ENCODE peak calls at places on chromosomes 6 and 20, in four cellular contexts. One of them, this sample, is unnamed.

GRCh38 chr6:30752164-30752927 is 8.0 kb upstream of the IER3 start:
- DNase-seq in BJ: peak
- DNase-seq in spleen: peak
- DNase-seq in fibroblast of pulmonary artery: peak
- DNase-seq in this sample: peak

GRCh38 chr6:50062051-50062450 is 12.3 kb upstream of the DEFB112 start:
- DNase-seq in BJ: no peak
- DNase-seq in spleen: no peak
- DNase-seq in fibroblast of pulmonary artery: no peak
- DNase-seq in this sample: no peak

GRCh38 chr20:15487030-15487429 is 1086.2 kb downstream of the KIF16B start:
- DNase-seq in BJ: no peak
- DNase-seq in fibroblast of pulmonary artery: peak
- DNase-seq in spleen: no peak
- DNase-seq in this sample: no peak

GRCh38 chr20:21156266-21156665 is 30.4 kb downstream of the KIZ start:
- DNase-seq in fibroblast of pulmonary artery: peak
- DNase-seq in spleen: no peak
- DNase-seq in BJ: peak
- DNase-seq in this sample: peak

GRCh38 chr20:354298-354977 is 7.5 kb downstream of the NRSN2 start:
- DNase-seq in BJ: no peak
- DNase-seq in spleen: peak
- DNase-seq in fibroblast of pulmonary artery: peak
- DNase-seq in this sample: peak

GRCh38 chr20:1423625-1424106 is 30.8 kb upstream of the FKBP1A start:
- DNase-seq in fibroblast of pulmonary artery: peak
- DNase-seq in spleen: no peak
- DNase-seq in BJ: no peak
- DNase-seq in this sample: peak

GRCh38 chr6:149567846-149568585 is 1.8 kb downstream of the GINM1 start:
- DNase-seq in fibroblast of pulmonary artery: no peak
- DNase-seq in spleen: no peak
- DNase-seq in BJ: no peak
- DNase-seq in this sample: no peak

GRCh38 chr6:125107048-125107447 is 46.5 kb upstream of the TPD52L1 start:
- DNase-seq in spleen: no peak
- DNase-seq in fibroblast of pulmonary artery: no peak
- DNase-seq in BJ: no peak
- DNase-seq in this sample: no peak

GRCh38 chr20:54088430-54088829 is 18.0 kb upstream of the BCAS1 start:
- DNase-seq in BJ: peak
- DNase-seq in fibroblast of pulmonary artery: no peak
- DNase-seq in spleen: no peak
- DNase-seq in this sample: no peak

GRCh38 chr6:28525496-28526039 is at the start of gene GPX5:
- DNase-seq in BJ: no peak
- DNase-seq in spleen: no peak
- DNase-seq in fibroblast of pulmonary artery: no peak
- DNase-seq in this sample: no peak

GRCh38 chr6:74602206-74602605 is 603.6 kb downstream of the COL12A1 start:
- DNase-seq in spleen: no peak
- DNase-seq in BJ: no peak
- DNase-seq in fibroblast of pulmonary artery: no peak
- DNase-seq in this sample: no peak

GRCh38 chr20:7744411-7744810 is 195.8 kb downstream of the HAO1 start:
- DNase-seq in spleen: no peak
- DNase-seq in BJ: peak
- DNase-seq in fibroblast of pulmonary artery: peak
- DNase-seq in this sample: peak

GRCh38 chr6:25301358-25301757 is 22.2 kb downstream of the CARMIL1 start:
- DNase-seq in fibroblast of pulmonary artery: no peak
- DNase-seq in spleen: no peak
- DNase-seq in BJ: no peak
- DNase-seq in this sample: no peak

GRCh38 chr6:63929111-63929510 is 293.5 kb downstream of the PHF3 start:
- DNase-seq in fibroblast of pulmonary artery: no peak
- DNase-seq in BJ: no peak
- DNase-seq in spleen: no peak
- DNase-seq in this sample: no peak

GRCh38 chr20:35305682-35306556 is 13.7 kb upstream of the FAM83C start:
- DNase-seq in BJ: peak
- DNase-seq in spleen: no peak
- DNase-seq in fibroblast of pulmonary artery: peak
- DNase-seq in this sample: peak

GRCh38 chr6:25435397-25435985 is 156.3 kb downstream of the CARMIL1 start:
- DNase-seq in BJ: no peak
- DNase-seq in spleen: no peak
- DNase-seq in fibroblast of pulmonary artery: no peak
- DNase-seq in this sample: no peak

GRCh38 chr6:99334526-99335127 is 14.8 kb downstream of the FAXC start:
- DNase-seq in fibroblast of pulmonary artery: peak
- DNase-seq in spleen: no peak
- DNase-seq in BJ: no peak
- DNase-seq in this sample: peak

GRCh38 chr20:6130045-6130444 is 7.2 kb upstream of the FERMT1 start:
- DNase-seq in fibroblast of pulmonary artery: no peak
- DNase-seq in spleen: no peak
- DNase-seq in BJ: no peak
- DNase-seq in this sample: no peak

GRCh38 chr6:112038268-112038667 is 15.6 kb upstream of the CCN6 start:
- DNase-seq in fibroblast of pulmonary artery: peak
- DNase-seq in BJ: no peak
- DNase-seq in spleen: no peak
- DNase-seq in this sample: peak

GRCh38 chr6:107539849-107540464 is 50.0 kb downstream of the SOBP start:
- DNase-seq in BJ: no peak
- DNase-seq in spleen: no peak
- DNase-seq in fibroblast of pulmonary artery: no peak
- DNase-seq in this sample: no peak

GRCh38 chr20:44601801-44602204 is 19.4 kb downstream of the PKIG start:
- DNase-seq in fibroblast of pulmonary artery: peak
- DNase-seq in BJ: peak
- DNase-seq in spleen: no peak
- DNase-seq in this sample: peak

GRCh38 chr6:159693894-159694545 is 979 bp upstream of the SOD2 start:
- DNase-seq in fibroblast of pulmonary artery: peak
- DNase-seq in BJ: no peak
- DNase-seq in spleen: no peak
- DNase-seq in this sample: peak

GRCh38 chr6:154485784-154486183 is 24.7 kb downstream of the CNKSR3 start:
- DNase-seq in BJ: no peak
- DNase-seq in fibroblast of pulmonary artery: no peak
- DNase-seq in spleen: peak
- DNase-seq in this sample: no peak

GRCh38 chr6:399785-400517 is 8.4 kb downstream of the IRF4 start:
- DNase-seq in fibroblast of pulmonary artery: no peak
- DNase-seq in BJ: no peak
- DNase-seq in spleen: no peak
- DNase-seq in this sample: no peak

GRCh38 chr6:18269717-18270116 is 5.4 kb upstream of the DEK start:
- DNase-seq in BJ: no peak
- DNase-seq in fibroblast of pulmonary artery: no peak
- DNase-seq in spleen: no peak
- DNase-seq in this sample: no peak

GRCh38 chr6:53770690-53771320 is 24.0 kb upstream of the LRRC1 start:
- DNase-seq in fibroblast of pulmonary artery: no peak
- DNase-seq in BJ: no peak
- DNase-seq in spleen: no peak
- DNase-seq in this sample: no peak

GRCh38 chr6:116011520-116011919 is 49.2 kb downstream of the FRK start:
- DNase-seq in fibroblast of pulmonary artery: no peak
- DNase-seq in BJ: no peak
- DNase-seq in spleen: no peak
- DNase-seq in this sample: no peak

GRCh38 chr20:58839474-58839874 is 11.2 kb downstream of the GNAS-AS1 start:
- DNase-seq in fibroblast of pulmonary artery: peak
- DNase-seq in BJ: no peak
- DNase-seq in spleen: peak
- DNase-seq in this sample: peak

DNA sequence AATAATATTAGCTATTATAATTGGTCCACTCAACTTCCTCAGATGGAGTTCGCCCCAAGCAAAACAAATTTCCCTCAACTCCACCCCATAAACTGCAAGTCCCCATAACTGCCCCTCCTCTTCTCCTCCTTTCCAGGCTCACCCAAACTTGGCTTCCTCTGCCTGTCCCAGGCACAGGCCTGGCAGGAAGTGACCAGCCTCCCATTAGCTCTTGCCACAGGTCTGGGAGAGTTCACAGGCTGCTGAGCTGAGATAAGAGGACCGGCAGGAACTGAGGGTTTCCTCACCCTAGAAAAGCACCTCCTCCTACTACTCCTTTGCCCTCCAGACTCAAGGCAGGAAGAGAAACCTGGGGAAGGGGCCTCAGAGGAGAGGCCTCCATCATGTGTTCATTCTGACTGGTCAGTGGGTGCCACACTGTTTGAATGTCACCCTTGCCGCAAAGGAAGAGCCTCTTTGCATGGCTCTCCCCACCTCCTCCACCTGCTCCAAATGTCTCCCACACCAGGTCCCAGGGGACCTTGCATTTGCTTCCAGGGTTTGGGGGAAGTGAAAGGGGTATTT is 24.5 kb upstream of the SMIM29 start:
- DNase-seq in spleen: peak
- DNase-seq in fibroblast of pulmonary artery: peak
- DNase-seq in BJ: no peak
- DNase-seq in this sample: peak
- TF ChIP-seq CTCF in spleen: no peak
- TF ChIP-seq CTCF in fibroblast of pulmonary artery: no peak
- TF ChIP-seq CTCF in BJ: no peak
- TF ChIP-seq CTCF in this sample: no peak

GRCh38 chr6:5981274-5982026 is 25.3 kb downstream of the NRN1 start:
- DNase-seq in fibroblast of pulmonary artery: no peak
- DNase-seq in BJ: no peak
- DNase-seq in spleen: no peak
- DNase-seq in this sample: peak

GRCh38 chr6:5984150-5985089 is 22.3 kb downstream of the NRN1 start:
- DNase-seq in fibroblast of pulmonary artery: no peak
- DNase-seq in spleen: no peak
- DNase-seq in BJ: no peak
- DNase-seq in this sample: no peak

DNA sequence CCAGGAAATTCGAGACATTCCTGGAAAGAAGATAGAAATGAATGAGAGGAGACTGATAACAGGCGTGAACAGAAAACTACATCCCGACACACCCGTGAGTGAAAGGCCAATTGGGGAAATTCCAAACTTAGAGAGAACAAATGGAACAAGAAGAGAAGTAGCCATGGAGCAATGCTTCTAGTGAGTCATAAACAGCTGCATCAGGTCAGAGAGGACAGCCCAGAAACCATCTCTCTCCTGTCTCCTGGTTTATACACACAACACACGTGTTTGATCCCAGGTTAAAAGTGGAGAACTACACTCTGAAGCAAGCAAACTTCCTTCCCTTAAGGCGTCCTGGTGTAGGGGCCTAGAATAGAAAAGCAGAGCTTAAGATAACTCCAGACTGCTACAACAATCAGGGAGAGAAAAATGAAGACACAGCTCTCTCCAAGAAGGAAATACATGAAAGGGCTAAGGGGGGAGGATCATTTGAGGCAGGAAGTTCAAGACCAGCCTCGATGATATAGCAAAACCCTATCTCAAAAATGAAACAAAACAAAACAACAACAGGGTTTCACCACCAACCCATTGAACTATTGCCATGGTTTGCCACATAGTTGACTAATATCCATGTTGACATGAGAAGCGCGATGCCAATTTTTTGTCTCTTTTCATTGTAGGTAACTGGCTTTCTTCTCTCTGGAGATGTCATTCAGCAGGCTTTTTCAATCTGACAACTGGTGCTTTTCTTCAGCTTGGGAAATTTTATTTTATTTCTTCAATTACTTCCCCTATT is 26.9 kb downstream of the NRN1 start:
- DNase-seq in fibroblast of pulmonary artery: no peak
- DNase-seq in BJ: no peak
- DNase-seq in spleen: no peak
- DNase-seq in this sample: peak
- H3K4me3 ChIP-seq in fibroblast of pulmonary artery: no peak
- H3K4me3 ChIP-seq in BJ: no peak
- H3K4me3 ChIP-seq in spleen: no peak
- H3K4me3 ChIP-seq in this sample: no peak

GRCh38 chr6:34243131-34243771 is 5.6 kb downstream of the SMIM29 start:
- DNase-seq in BJ: no peak
- DNase-seq in spleen: no peak
- DNase-seq in fibroblast of pulmonary artery: peak
- DNase-seq in this sample: no peak

GRCh38 chr6:34246249-34246562 is 2.6 kb downstream of the SMIM29 start:
- DNase-seq in spleen: no peak
- DNase-seq in fibroblast of pulmonary artery: no peak
- DNase-seq in BJ: no peak
- DNase-seq in this sample: no peak

GRCh38 chr6:34242252-34243130 is 5.8 kb downstream of the HMGA1 start:
- DNase-seq in spleen: peak
- DNase-seq in fibroblast of pulmonary artery: no peak
- DNase-seq in BJ: no peak
- DNase-seq in this sample: peak

GRCh38 chr6:34246563-34247391 is 2.0 kb downstream of the SMIM29 start:
- DNase-seq in fibroblast of pulmonary artery: no peak
- DNase-seq in spleen: peak
- DNase-seq in BJ: no peak
- DNase-seq in this sample: peak

DNA sequence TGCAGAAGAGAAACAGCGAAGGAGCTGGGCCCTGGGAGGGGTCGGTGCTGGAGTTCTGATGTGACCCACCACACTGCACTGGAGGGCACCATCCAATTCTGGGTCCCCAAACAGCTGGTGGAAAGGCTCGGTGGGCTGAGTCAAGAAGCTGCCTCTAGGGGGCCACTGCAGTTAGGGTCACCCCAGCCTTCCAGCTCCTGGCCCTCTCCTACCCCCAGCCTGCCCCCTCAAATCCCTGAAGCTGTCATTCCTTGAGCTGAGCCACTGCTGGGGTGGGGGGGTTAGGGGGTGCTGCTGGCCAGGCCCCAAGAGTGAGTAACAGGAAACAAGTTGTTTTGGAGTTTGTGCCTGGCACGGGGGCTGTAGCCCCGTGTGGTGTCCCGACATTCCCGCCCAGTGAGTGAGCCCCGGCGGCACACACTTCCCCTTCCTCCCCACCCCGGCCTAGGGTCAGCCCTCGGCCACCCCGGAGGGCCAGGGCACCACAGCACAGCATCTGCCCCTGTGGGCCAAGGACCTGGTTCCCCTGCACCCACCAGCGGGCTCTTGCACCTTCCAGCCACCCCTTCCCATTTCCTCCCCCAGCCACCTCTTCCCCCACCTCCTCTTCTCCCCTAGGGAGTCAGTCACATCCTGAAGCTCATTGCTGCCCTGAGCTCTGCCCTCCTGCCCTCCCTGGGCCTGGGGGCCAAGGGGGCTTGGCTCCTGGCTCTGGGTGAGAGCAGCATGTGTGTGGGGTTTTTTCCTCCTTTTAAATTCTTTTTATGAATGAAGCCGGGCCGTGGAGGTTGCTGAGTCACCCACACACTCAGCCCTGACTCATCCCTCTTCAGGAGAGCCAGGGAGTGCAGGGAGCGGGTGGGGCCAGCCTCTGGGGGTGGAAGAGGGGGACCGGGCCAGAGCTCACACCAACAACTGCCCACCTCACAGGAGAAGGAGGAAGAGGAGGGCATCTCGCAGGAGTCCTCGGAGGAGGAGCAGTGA is 4.6 kb downstream of the SMIM29 start:
- DNase-seq in spleen: peak
- DNase-seq in BJ: peak
- DNase-seq in fibroblast of pulmonary artery: peak
- DNase-seq in this sample: peak
- TF ChIP-seq CTCF in spleen: peak
- TF ChIP-seq CTCF in BJ: peak
- TF ChIP-seq CTCF in fibroblast of pulmonary artery: peak
- TF ChIP-seq CTCF in this sample: peak

GRCh38 chr6:90676516-90676915 is 89.6 kb upstream of the MAP3K7 start:
- DNase-seq in spleen: no peak
- DNase-seq in BJ: no peak
- DNase-seq in fibroblast of pulmonary artery: no peak
- DNase-seq in this sample: no peak
- H3K4me3 ChIP-seq in spleen: no peak
- H3K4me3 ChIP-seq in BJ: no peak
- H3K4me3 ChIP-seq in fibroblast of pulmonary artery: no peak
- H3K4me3 ChIP-seq in this sample: no peak

This sample was measured in cardiac fibroblast.